ENCODE peak calls at places on chromosome 15, in six cellular contexts. O, U, G, R, E and Q are unnamed samples.

GRCh38 chr15:59349715-59350420 is 22.8 kb downstream of the MYO1E start:
- DNase-seq in O (no peak), U (peak; percentile 90), G (no peak), R (peak; percentile 96), E (peak; percentile 46), Q (no peak)

GRCh38 chr15:68317281-68318007 is 39.9 kb downstream of the FEM1B start:
- DNase-seq in O (no peak), U (no peak), G (no peak), R (no peak), E (no peak), Q (no peak)

GRCh38 chr15:75884041-75884440 is 19.6 kb upstream of the FBXO22 start:
- DNase-seq in O (no peak), U (peak; percentile 53), G (no peak), R (peak; percentile 75), E (no peak), Q (no peak)

GRCh38 chr15:84570164-84570692 is 30.6 kb upstream of the ZSCAN2 start:
- DNase-seq in O (no peak), U (peak; percentile 27), G (no peak), R (peak; percentile 76), E (peak; percentile 50), Q (no peak)

GRCh38 chr15:63939531-63940130 is 105.9 kb upstream of the HERC1 start:
- DNase-seq in O (no peak), U (peak; percentile 90), G (peak; percentile 5), R (peak; percentile 68), E (no peak), Q (no peak)

GRCh38 chr15:89401636-89402252 is 67.1 kb upstream of the POLG start:
- DNase-seq in O (no peak), U (peak; percentile 48), G (no peak), R (peak; percentile 73), E (no peak), Q (no peak)

GRCh38 chr15:81378438-81378837 is 4.4 kb upstream of the TMC3 start:
- DNase-seq in O (no peak), U (no peak), G (no peak), R (no peak), E (no peak), Q (no peak)

GRCh38 chr15:49045691-49046112 is 544 bp downstream of the SECISBP2L start:
- DNase-seq in O (no peak), U (peak; percentile 39), G (no peak), R (peak; percentile 66), E (peak; percentile 30), Q (peak; percentile 18)

GRCh38 chr15:40511472-40512133 is 40.8 kb downstream of the CHST14 start:
- DNase-seq in O (no peak), U (peak; percentile 29), G (no peak), R (peak; percentile 76), E (peak; percentile 78), Q (peak; percentile 58)

GRCh38 chr15:63079938-63080626 is 37.5 kb downstream of the TPM1 start:
- DNase-seq in O (no peak), U (no peak), G (no peak), R (peak; percentile 84), E (no peak), Q (no peak)

GRCh38 chr15:99431661-99432091 is 134.1 kb upstream of the MEF2A start:
- DNase-seq in O (no peak), U (no peak), G (no peak), R (no peak), E (no peak), Q (no peak)

GRCh38 chr15:31367730-31368344 is 41.2 kb downstream of the KLF13 start:
- DNase-seq in O (no peak), U (no peak), G (no peak), R (no peak), E (no peak), Q (no peak)

GRCh38 chr15:70378126-70379031 is 280.7 kb upstream of the TLE3 start:
- DNase-seq in O (no peak), U (no peak), G (no peak), R (peak; percentile 18), E (no peak), Q (no peak)

GRCh38 chr15:63436872-63437375 is 55.3 kb upstream of the CA12 start:
- DNase-seq in O (peak; percentile 39), U (peak; percentile 89), G (peak; percentile 57), R (peak; percentile 82), E (peak; percentile 74), Q (peak; percentile 74)

GRCh38 chr15:87121357-87121756 is 1041.7 kb downstream of the AGBL1 start:
- DNase-seq in O (no peak), U (no peak), G (no peak), R (no peak), E (no peak), Q (no peak)